ENCODE peak calls at places on chromosome 16, in seven cellular contexts. L is PC-3; B is GM04504; X is activated CD8-positive, alpha-beta memory T cell treated with anti-CD3 and anti-CD28 coated beads for 1 hour; W is skeletal muscle cell; Y is mammary epithelial cell; A is AG09309. H is an unnamed sample.

GRCh38 chr16:85258616-85259015 is 146.3 kb upstream of the CIBAR2 start:
- DNase-seq in L (no peak), B (no peak), X (no peak), W (no peak), Y (no peak), A (no peak), H (no peak)

GRCh38 chr16:88119881-88120280 is 168.6 kb downstream of the BANP start:
- DNase-seq in L (no peak), B (no peak), X (no peak), W (no peak), Y (no peak), A (no peak), H (no peak)

GRCh38 chr16:30666681-30667080 is 8.4 kb downstream of the FBRS start:
- DNase-seq in L (no peak), B (no peak), X (no peak), W (no peak), Y (no peak), A (no peak), H (no peak)

GRCh38 chr16:87581867-87582220 is 20.5 kb upstream of the JPH3 start:
- DNase-seq in L (peak; percentile 89), B (peak; percentile 97), X (no peak), W (peak; percentile 97), Y (peak; percentile 79), A (peak; percentile 91), H (no peak)

GRCh38 chr16:23479138-23479537 is 26.1 kb upstream of the COG7 start:
- DNase-seq in L (no peak), B (no peak), X (no peak), W (no peak), Y (no peak), A (no peak), H (no peak)

GRCh38 chr16:383326-384020 is 1.7 kb upstream of the PGAP6 start:
- DNase-seq in L (peak; percentile 85), B (no peak), X (no peak), W (no peak), Y (peak; percentile 72), A (no peak), H (no peak)

GRCh38 chr16:85206472-85207356 is 94.4 kb upstream of the CIBAR2 start:
- DNase-seq in L (no peak), B (no peak), X (no peak), W (no peak), Y (no peak), A (no peak), H (no peak)

GRCh38 chr16:10514369-10515055 is 65.9 kb downstream of the EMP2 start:
- DNase-seq in L (peak; percentile 69), B (peak; percentile 28), X (no peak), W (peak; percentile 24), Y (peak; percentile 52), A (peak; percentile 51), H (peak; percentile 33)

GRCh38 chr16:28217326-28217725 is 5.6 kb upstream of the XPO6 start:
- DNase-seq in L (no peak), B (no peak), X (no peak), W (no peak), Y (no peak), A (no peak), H (no peak)

GRCh38 chr16:66673691-66674090 is 22.9 kb downstream of the CMTM4 start:
- DNase-seq in L (no peak), B (no peak), X (no peak), W (no peak), Y (no peak), A (no peak), H (no peak)

GRCh38 chr16:1261131-1261917 is 5.5 kb downstream of the TPSD1 start:
- DNase-seq in L (peak; percentile 48), B (no peak), X (no peak), W (no peak), Y (peak; percentile 21), A (no peak), H (no peak)

GRCh38 chr16:69350536-69351133 is 951 bp downstream of the TMED6 start:
- DNase-seq in L (no peak), B (no peak), X (no peak), W (no peak), Y (no peak), A (no peak), H (no peak)

GRCh38 chr16:7231762-7232161 is 100.9 kb upstream of the RBFOX1 start:
- DNase-seq in L (no peak), B (no peak), X (no peak), W (no peak), Y (no peak), A (no peak), H (no peak)

GRCh38 chr16:17850626-17851265 is 380.0 kb upstream of the XYLT1 start:
- DNase-seq in L (no peak), B (no peak), X (no peak), W (no peak), Y (no peak), A (no peak), H (no peak)

GRCh38 chr16:11914759-11915643 is 755 bp downstream of the GSPT1 start:
- DNase-seq in L (peak; percentile 23), B (no peak), X (no peak), W (no peak), Y (peak; percentile 33), A (no peak), H (no peak)

GRCh38 chr16:9929836-9930235 is 252.4 kb downstream of the GRIN2A start:
- DNase-seq in L (no peak), B (no peak), X (no peak), W (no peak), Y (no peak), A (no peak), H (no peak)

GRCh38 chr16:70473446-70474319 is 19.3 kb downstream of the FCSK start:
- DNase-seq in L (no peak), B (no peak), X (no peak), W (no peak), Y (no peak), A (no peak), H (no peak)

GRCh38 chr16:54370653-54371052 is 84.1 kb upstream of the IRX3 start:
- DNase-seq in L (no peak), B (no peak), X (no peak), W (no peak), Y (no peak), A (no peak), H (no peak)

GRCh38 chr16:83095926-83096692 is 469.3 kb downstream of the CDH13 start:
- DNase-seq in L (peak; percentile 7), B (no peak), X (no peak), W (no peak), Y (peak; percentile 51), A (no peak), H (no peak)

GRCh38 chr16:56643080-56643778 is 4.8 kb downstream of the MT1A start:
- DNase-seq in L (peak; percentile 53), B (no peak), X (peak; percentile 42), W (no peak), Y (peak; percentile 56), A (no peak), H (no peak)

GRCh38 chr16:73066927-73067670 is 19.2 kb upstream of the ZFHX3 start:
- DNase-seq in L (no peak), B (no peak), X (no peak), W (peak; percentile 73), Y (no peak), A (no peak), H (no peak)

GRCh38 chr16:4323845-4324478 is 8.1 kb downstream of the GLIS2 start:
- DNase-seq in L (no peak), B (no peak), X (no peak), W (no peak), Y (no peak), A (no peak), H (no peak)

GRCh38 chr16:1825864-1826690 is 548 bp downstream of the HAGH start:
- DNase-seq in L (peak; percentile 49), B (no peak), X (peak; percentile 25), W (peak; percentile 7), Y (peak; percentile 65), A (no peak), H (no peak)

GRCh38 chr16:55144656-55145055 is 179.3 kb upstream of the IRX6 start:
- DNase-seq in L (no peak), B (no peak), X (no peak), W (no peak), Y (peak; percentile 13), A (no peak), H (no peak)

GRCh38 chr16:11788914-11789313 is 8.1 kb downstream of the ZC3H7A start:
- DNase-seq in L (no peak), B (no peak), X (no peak), W (no peak), Y (no peak), A (no peak), H (no peak)